ENCODE peak calls at places on chromosomes 6 and 20, in six cellular contexts. T is K562, K is H1, P is HepG2, N is HCT116, B is A549. V is an unnamed sample.

GRCh38 chr6:116370328-116370716 is 425 bp upstream of the DSE start:
- DNase-seq in T (no peak), P (no peak), K (no peak), B (peak), N (peak), V (no peak)

GRCh38 chr6:33993653-33994052 is 152.2 kb downstream of the GRM4 start:
- DNase-seq in T (no peak), K (no peak), B (no peak), N (no peak), P (no peak), V (no peak)

GRCh38 chr6:86756623-86757246 is 180.6 kb upstream of the HTR1E start:
- DNase-seq in N (no peak), P (no peak), T (no peak), B (no peak), K (no peak), V (no peak)

GRCh38 chr6:121711472-121711871 is 276.0 kb downstream of the GJA1 start:
- DNase-seq in B (no peak), P (no peak), T (no peak), N (no peak), K (no peak), V (no peak)

GRCh38 chr20:22581437-22582385 is 2.7 kb downstream of the FOXA2 start:
- DNase-seq in K (no peak), T (no peak), P (no peak), N (no peak), B (no peak), V (no peak)

GRCh38 chr20:26134606-26135005 is 438.0 kb upstream of the ZNF337 start:
- DNase-seq in P (no peak), N (no peak), K (no peak), B (no peak), T (no peak), V (no peak)

GRCh38 chr6:84013931-84014330 is 19.6 kb upstream of the MRAP2 start:
- DNase-seq in N (no peak), P (no peak), K (no peak), T (no peak), B (no peak), V (no peak)

GRCh38 chr6:52065621-52066020 is 21.8 kb downstream of the PKHD1 start:
- DNase-seq in B (no peak), P (peak), N (no peak), K (no peak), T (no peak), V (no peak)

GRCh38 chr20:44212792-44213191 is 2.2 kb upstream of the OSER1 start:
- DNase-seq in K (no peak), P (no peak), N (no peak), T (no peak), B (no peak), V (peak)

GRCh38 chr6:788058-788457 is 95.1 kb upstream of the EXOC2 start:
- DNase-seq in K (no peak), B (no peak), T (no peak), P (no peak), N (no peak), V (no peak)

GRCh38 chr6:47680056-47680455 is 18.3 kb upstream of the ADGRF4 start:
- DNase-seq in K (no peak), T (no peak), N (no peak), P (no peak), B (no peak), V (no peak)

GRCh38 chr6:5471637-5472430 is 210.5 kb downstream of the FARS2 start:
- DNase-seq in N (no peak), B (no peak), T (no peak), P (no peak), K (peak), V (no peak)

GRCh38 chr6:4403023-4403752 is 267.8 kb upstream of the ECI2 start:
- DNase-seq in B (no peak), N (no peak), P (no peak), T (no peak), K (no peak), V (no peak)

GRCh38 chr6:104325341-104326172 is 534.2 kb downstream of the HACE1 start:
- DNase-seq in T (peak), P (no peak), K (no peak), N (peak), B (peak), V (no peak)

GRCh38 chr6:116382587-116382986 is 11.8 kb downstream of the DSE start:
- DNase-seq in K (no peak), N (no peak), P (no peak), B (no peak), T (no peak), V (no peak)

GRCh38 chr6:131980791-131981623 is 29.8 kb upstream of the CCN2 start:
- DNase-seq in N (no peak), B (peak), T (no peak), K (no peak), P (peak), V (no peak)

GRCh38 chr20:22814475-22815205 is 220.5 kb upstream of the SSTR4 start:
- DNase-seq in K (no peak), P (no peak), B (no peak), N (no peak), T (no peak), V (peak)

GRCh38 chr6:34273242-34273805 is 24.5 kb upstream of the SMIM29 start:
- DNase-seq in K (no peak), B (no peak), P (peak), T (peak), N (no peak), V (peak)

DNA sequence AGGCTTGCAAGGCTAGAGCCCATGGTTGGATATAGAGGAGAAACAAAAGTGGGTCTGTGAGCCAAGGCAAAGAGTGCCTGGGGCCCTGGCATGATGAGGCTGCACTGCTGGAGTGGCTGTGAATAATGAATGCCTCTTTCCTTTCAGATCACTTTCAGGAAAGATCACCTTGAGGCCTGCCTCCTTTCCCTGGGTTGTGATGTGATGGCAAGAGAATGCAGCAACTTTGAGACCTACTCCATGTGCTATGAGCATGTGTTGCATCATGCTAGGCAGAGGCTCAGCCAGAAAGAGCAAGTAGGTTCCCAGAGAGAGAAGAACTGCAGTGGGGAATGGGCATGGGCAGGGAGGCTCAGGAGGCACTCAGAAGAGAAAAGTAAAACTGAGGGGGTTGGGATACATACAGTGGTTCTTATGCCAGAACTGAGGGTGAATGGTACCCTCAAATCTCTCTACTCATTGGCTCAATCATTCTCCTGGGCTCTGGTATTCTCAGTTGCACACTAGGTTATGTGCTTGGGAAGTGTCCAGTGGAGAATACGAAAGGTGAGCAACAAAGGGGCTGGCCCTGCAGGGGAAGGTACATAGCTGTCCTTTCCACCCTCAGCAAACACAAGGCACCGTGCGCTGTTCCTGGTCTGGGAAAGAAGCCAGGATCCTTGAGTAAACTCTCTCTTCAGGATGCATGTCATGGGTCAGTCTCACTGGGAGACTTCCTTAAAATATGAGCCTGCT is 45.9 kb downstream of the CD164 start:
- DNase-seq in K (no peak), B (peak), N (peak), T (no peak), P (no peak), V (peak)
- TF ChIP-seq RAD21 in K (no peak), B (no peak), N (no peak), T (peak), P (no peak), V (no peak)

DNA sequence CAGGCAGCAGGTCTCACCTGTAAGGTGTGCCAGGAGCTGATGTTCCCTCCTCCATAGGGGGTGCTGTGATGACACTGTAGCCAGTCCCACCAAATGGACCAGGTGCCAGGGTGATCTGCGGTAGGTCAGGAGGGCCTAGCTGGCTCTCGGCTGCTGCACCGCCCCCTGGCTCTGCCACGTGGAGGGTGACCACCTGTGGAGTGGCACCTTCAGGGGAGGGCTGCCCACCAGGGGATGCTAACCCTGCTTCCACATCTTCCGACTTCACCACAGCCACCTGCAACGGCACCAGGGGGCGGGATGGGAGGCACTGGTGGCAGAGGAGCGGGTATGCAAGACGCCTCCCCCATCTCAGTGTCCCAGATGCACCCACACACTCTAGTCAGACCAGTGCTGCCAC is 18.3 kb downstream of the ZNF335 start:
- DNase-seq in T (no peak), B (no peak), K (no peak), P (no peak), N (no peak), V (no peak)
- TF ChIP-seq POLR2A in T (no peak), B (no peak), K (no peak), P (no peak), N (no peak), V (no peak)

DNA sequence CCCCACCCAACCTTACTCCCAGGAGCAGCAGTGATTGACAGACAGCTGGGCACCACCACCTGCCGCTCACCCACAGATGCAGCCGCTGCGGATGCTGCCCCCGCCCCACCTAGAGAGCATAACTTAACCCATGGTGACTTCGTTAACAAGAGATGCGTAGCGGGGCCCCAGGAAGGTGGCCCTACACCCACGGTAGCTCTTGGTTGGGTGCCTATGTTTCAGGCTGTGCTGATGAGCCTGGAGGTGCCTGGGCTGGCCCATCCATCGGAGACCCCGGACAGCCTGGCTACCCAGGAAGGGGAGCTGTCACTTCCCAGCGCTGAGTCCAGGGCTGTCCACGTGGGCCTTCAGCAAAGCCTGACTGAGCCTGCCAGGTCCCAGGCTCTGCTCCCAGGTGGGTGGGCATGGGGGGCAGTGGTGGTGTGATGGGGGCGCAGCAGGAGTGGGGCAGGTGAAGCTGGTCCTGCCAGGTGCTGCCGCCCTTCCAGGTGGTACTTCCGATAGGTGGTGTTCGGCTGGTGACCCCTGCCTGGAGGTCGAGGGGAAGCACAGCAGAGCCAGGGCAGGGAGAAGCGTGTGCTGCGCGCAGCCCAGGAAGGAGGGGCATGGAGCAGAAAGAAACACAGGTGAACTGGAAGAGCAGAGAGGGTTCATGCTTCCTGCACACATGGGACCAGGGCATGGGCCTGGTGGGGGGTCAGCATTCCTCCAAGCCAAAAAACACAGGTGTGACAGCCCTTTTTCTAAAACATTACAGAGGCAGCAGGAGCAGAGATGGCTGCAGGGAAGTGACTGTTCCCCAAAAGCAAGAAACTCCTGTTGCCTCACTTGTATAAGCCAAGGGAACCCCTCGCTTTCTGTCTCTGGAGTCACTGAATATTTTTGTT is 56.9 kb downstream of the SYNJ2 start:
- DNase-seq in K (no peak), T (no peak), P (no peak), N (no peak), B (no peak), V (no peak)
- TF ChIP-seq RAD21 in K (no peak), T (no peak), P (no peak), N (no peak), B (no peak), V (no peak)

GRCh38 chr6:44315506-44315905 is 2.4 kb upstream of the AARS2 start:
- DNase-seq in T (no peak), K (no peak), P (no peak), B (no peak), N (no peak), V (no peak)

GRCh38 chr6:44311304-44311703 is 1.8 kb downstream of the AARS2 start:
- DNase-seq in P (no peak), N (no peak), T (no peak), K (no peak), B (no peak), V (no peak)

GRCh38 chr6:44310241-44310640 is 2.9 kb downstream of the AARS2 start:
- DNase-seq in N (no peak), B (no peak), K (no peak), T (no peak), P (no peak), V (no peak)

GRCh38 chr6:44311767-44312166 is 1.4 kb downstream of the AARS2 start:
- DNase-seq in P (no peak), T (no peak), K (no peak), B (no peak), N (no peak), V (no peak)

DNA sequence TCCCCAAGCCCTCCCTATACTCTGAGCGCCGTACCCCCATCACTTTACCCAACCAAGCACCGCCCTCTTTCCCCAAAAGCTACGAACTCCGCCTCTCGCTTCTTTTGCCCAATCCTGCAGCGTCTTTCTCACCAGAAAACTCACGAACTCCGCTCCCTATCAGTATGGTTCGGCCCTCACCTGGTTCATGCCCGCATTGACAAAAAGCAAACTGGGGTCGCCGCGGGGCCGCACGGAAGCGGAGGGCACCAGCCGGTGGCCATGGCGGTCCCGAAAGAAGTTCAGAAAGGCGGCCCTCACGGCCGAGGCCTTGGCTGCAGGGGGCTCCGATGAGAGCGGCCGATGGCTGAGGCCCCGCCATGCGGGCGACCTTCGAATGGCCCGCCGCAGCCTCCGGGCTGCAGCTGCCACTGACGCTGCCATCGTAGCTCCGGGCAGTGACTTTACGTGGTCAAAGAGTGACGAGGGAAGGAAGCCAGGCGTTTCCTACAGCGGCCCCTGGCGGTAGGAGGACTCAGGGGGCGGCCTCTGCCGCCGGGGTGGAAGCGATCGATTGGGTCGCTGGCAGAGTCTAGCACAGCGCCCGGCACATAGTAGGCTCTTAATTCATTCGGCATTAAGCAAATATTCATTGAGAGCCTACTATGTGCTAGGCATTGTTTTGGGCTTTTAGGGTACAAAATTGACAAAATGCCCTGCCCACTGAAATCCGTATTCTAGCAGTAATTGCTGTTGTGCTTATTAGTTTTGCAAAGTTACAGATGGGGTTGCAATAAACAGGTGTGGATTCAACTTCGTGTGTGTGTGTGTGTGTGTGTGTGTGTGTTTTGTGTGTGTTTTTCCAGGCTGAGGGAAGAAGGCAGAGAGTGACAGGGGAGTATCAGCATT is at the start of gene AARS2:
- DNase-seq in B (peak), K (peak), T (peak), P (peak), N (peak), V (peak)
- TF ChIP-seq POLR2A in B (peak), K (peak), T (peak), P (peak), N (peak), V (peak)

DNA sequence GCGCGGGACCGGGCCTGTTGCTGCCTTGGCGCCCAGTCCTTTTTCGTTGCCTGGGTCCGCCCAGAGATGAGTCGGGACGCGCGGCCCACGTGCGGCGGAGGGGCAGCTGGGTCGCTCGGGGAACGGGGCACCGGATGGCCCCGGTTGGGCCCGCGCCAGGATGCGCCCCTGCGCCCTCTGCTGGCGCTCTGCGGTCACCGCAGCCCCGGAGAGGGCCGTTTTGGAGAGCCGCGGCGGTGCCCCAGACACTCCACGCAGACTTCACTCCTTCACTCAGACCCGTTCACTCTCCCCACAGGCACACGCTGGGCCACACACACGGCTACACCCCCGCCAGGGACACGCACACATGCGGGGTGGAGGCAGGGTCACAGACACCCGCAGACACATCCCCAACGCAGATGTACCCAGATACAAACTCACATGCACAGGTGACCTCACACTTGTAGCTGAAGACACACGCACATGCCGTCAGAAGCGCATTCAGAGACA is 38.8 kb downstream of the SRC start:
- DNase-seq in K (no peak), P (no peak), B (peak), T (peak), N (no peak), V (peak)
- TF ChIP-seq RAD21 in K (peak), P (peak), B (peak), T (peak), N (peak), V (peak)